ENCODE peak calls at places on chromosomes 2 and 18, in five cellular contexts. One of them, this sample, is unnamed.
A peak's percentile ranks its signal among the peaks of the same experiment; 100 is the strongest.

GRCh38 chr2:95234806-95235205 is 27.5 kb downstream of the ZNF892 start:
- DNase-seq in HepG2: no peak
- DNase-seq in GM12878: no peak
- DNase-seq in H1: no peak
- DNase-seq in HEK293T: no peak
- DNase-seq in this sample: no peak

GRCh38 chr18:79543861-79544385 is 135.7 kb upstream of the CTDP1 start:
- DNase-seq in H1: no peak
- DNase-seq in HEK293T: no peak
- DNase-seq in HepG2: no peak
- DNase-seq in GM12878: no peak
- DNase-seq in this sample: no peak

GRCh38 chr18:32549248-32549842 is 78.7 kb upstream of the GAREM1 start:
- DNase-seq in H1: peak; percentile 58
- DNase-seq in HEK293T: peak; percentile 87
- DNase-seq in GM12878: no peak
- DNase-seq in HepG2: peak; percentile 39
- DNase-seq in this sample: peak; percentile 42

GRCh38 chr2:139353874-139354273 is 573.7 kb upstream of the NXPH2 start:
- DNase-seq in HepG2: no peak
- DNase-seq in GM12878: no peak
- DNase-seq in H1: no peak
- DNase-seq in HEK293T: no peak
- DNase-seq in this sample: no peak

GRCh38 chr2:152098033-152098797 is 629 bp downstream of the CACNB4 start:
- DNase-seq in H1: peak; percentile 71
- DNase-seq in GM12878: no peak
- DNase-seq in HEK293T: peak; percentile 54
- DNase-seq in HepG2: no peak
- DNase-seq in this sample: no peak

GRCh38 chr18:63879684-63880083 is 7.8 kb upstream of the SERPINB2 start:
- DNase-seq in GM12878: no peak
- DNase-seq in H1: no peak
- DNase-seq in HepG2: no peak
- DNase-seq in HEK293T: no peak
- DNase-seq in this sample: no peak

GRCh38 chr2:107738268-107738667 is 88.4 kb upstream of the RGPD4 start:
- DNase-seq in HEK293T: no peak
- DNase-seq in H1: no peak
- DNase-seq in HepG2: no peak
- DNase-seq in GM12878: no peak
- DNase-seq in this sample: no peak

GRCh38 chr18:58887613-58887963 is 22.9 kb downstream of the ZNF532 start:
- DNase-seq in GM12878: peak; percentile 51
- DNase-seq in H1: no peak
- DNase-seq in HEK293T: no peak
- DNase-seq in HepG2: no peak
- DNase-seq in this sample: no peak

GRCh38 chr2:3639015-3639630 is 18.9 kb upstream of the ALLC start:
- DNase-seq in H1: no peak
- DNase-seq in HepG2: no peak
- DNase-seq in GM12878: no peak
- DNase-seq in HEK293T: no peak
- DNase-seq in this sample: no peak

GRCh38 chr2:218000137-218000536 is 2.7 kb downstream of the TNS1 start:
- DNase-seq in HepG2: no peak
- DNase-seq in H1: no peak
- DNase-seq in GM12878: no peak
- DNase-seq in HEK293T: no peak
- DNase-seq in this sample: no peak

GRCh38 chr2:225486226-225486625 is 86.7 kb downstream of the NYAP2 start:
- DNase-seq in H1: no peak
- DNase-seq in GM12878: no peak
- DNase-seq in HepG2: no peak
- DNase-seq in HEK293T: no peak
- DNase-seq in this sample: no peak

GRCh38 chr2:16615687-16616615 is 49.7 kb downstream of the CYRIA start:
- DNase-seq in GM12878: no peak
- DNase-seq in H1: no peak
- DNase-seq in HepG2: no peak
- DNase-seq in HEK293T: no peak
- DNase-seq in this sample: no peak

GRCh38 chr2:11656671-11657101 is 13.3 kb downstream of the NTSR2 start:
- DNase-seq in H1: no peak
- DNase-seq in GM12878: no peak
- DNase-seq in HEK293T: no peak
- DNase-seq in HepG2: no peak
- DNase-seq in this sample: no peak

GRCh38 chr2:43006834-43007543 is 214.6 kb upstream of the HAAO start:
- DNase-seq in H1: no peak
- DNase-seq in GM12878: no peak
- DNase-seq in HepG2: no peak
- DNase-seq in HEK293T: no peak
- DNase-seq in this sample: no peak

GRCh38 chr2:78540255-78540654 is 485.2 kb upstream of the REG3G start:
- DNase-seq in HEK293T: no peak
- DNase-seq in H1: no peak
- DNase-seq in HepG2: no peak
- DNase-seq in GM12878: no peak
- DNase-seq in this sample: no peak

GRCh38 chr2:211429256-211429655 is 872.9 kb downstream of the CPS1 start:
- DNase-seq in HepG2: no peak
- DNase-seq in GM12878: no peak
- DNase-seq in HEK293T: no peak
- DNase-seq in H1: no peak
- DNase-seq in this sample: no peak

GRCh38 chr2:154974041-154974440 is 275.5 kb downstream of the KCNJ3 start:
- DNase-seq in HepG2: no peak
- DNase-seq in HEK293T: no peak
- DNase-seq in GM12878: no peak
- DNase-seq in H1: no peak
- DNase-seq in this sample: no peak

GRCh38 chr2:11617984-11618707 is 51.8 kb downstream of the NTSR2 start:
- DNase-seq in HEK293T: no peak
- DNase-seq in GM12878: no peak
- DNase-seq in HepG2: no peak
- DNase-seq in H1: no peak
- DNase-seq in this sample: no peak

GRCh38 chr2:113818382-113818951 is 62.0 kb upstream of the SLC35F5 start:
- DNase-seq in HEK293T: peak; percentile 39
- DNase-seq in HepG2: peak; percentile 77
- DNase-seq in H1: no peak
- DNase-seq in GM12878: no peak
- DNase-seq in this sample: peak; percentile 70

GRCh38 chr2:42922790-42923631 is 130.6 kb upstream of the HAAO start:
- DNase-seq in HEK293T: no peak
- DNase-seq in H1: no peak
- DNase-seq in GM12878: no peak
- DNase-seq in HepG2: peak; percentile 42
- DNase-seq in this sample: no peak

GRCh38 chr18:9366126-9366714 is 31.6 kb downstream of the TWSG1 start:
- DNase-seq in HepG2: no peak
- DNase-seq in GM12878: no peak
- DNase-seq in HEK293T: no peak
- DNase-seq in H1: peak; percentile 52
- DNase-seq in this sample: peak; percentile 38

GRCh38 chr2:239677455-239678185 is 276.8 kb upstream of the HDAC4 start:
- DNase-seq in HepG2: no peak
- DNase-seq in GM12878: no peak
- DNase-seq in HEK293T: no peak
- DNase-seq in H1: no peak
- DNase-seq in this sample: no peak

GRCh38 chr2:119782308-119783027 is 22.7 kb downstream of the PTPN4 start:
- DNase-seq in HEK293T: no peak
- DNase-seq in H1: no peak
- DNase-seq in HepG2: no peak
- DNase-seq in GM12878: no peak
- DNase-seq in this sample: no peak

GRCh38 chr18:22432672-22433137 is 15.0 kb upstream of the CTAGE1 start:
- DNase-seq in HepG2: no peak
- DNase-seq in H1: no peak
- DNase-seq in HEK293T: peak; percentile 30
- DNase-seq in GM12878: no peak
- DNase-seq in this sample: no peak

GRCh38 chr2:143524001-143524608 is 394.9 kb downstream of the ARHGAP15 start:
- DNase-seq in HEK293T: no peak
- DNase-seq in HepG2: no peak
- DNase-seq in GM12878: no peak
- DNase-seq in H1: no peak
- DNase-seq in this sample: no peak

GRCh38 chr2:61658841-61659780 is 121.0 kb upstream of the XPO1 start:
- DNase-seq in HEK293T: peak; percentile 55
- DNase-seq in HepG2: peak; percentile 44
- DNase-seq in GM12878: peak; percentile 27
- DNase-seq in H1: no peak
- DNase-seq in this sample: peak; percentile 42
- TF ChIP-seq SUZ12 in HEK293T: no peak
- TF ChIP-seq SUZ12 in HepG2: no peak
- TF ChIP-seq SUZ12 in GM12878: no peak
- TF ChIP-seq SUZ12 in H1: no peak
- TF ChIP-seq SUZ12 in this sample: no peak

GRCh38 chr18:21167641-21168372 is 56.2 kb upstream of the ROCK1 start:
- DNase-seq in GM12878: no peak
- DNase-seq in H1: peak; percentile 63
- DNase-seq in HEK293T: no peak
- DNase-seq in HepG2: peak; percentile 24
- DNase-seq in this sample: peak; percentile 35
- TF ChIP-seq SUZ12 in GM12878: no peak
- TF ChIP-seq SUZ12 in H1: no peak
- TF ChIP-seq SUZ12 in HEK293T: no peak
- TF ChIP-seq SUZ12 in HepG2: no peak
- TF ChIP-seq SUZ12 in this sample: no peak

GRCh38 chr2:122007577-122007976 is 252.1 kb downstream of the TSN start:
- DNase-seq in H1: no peak
- DNase-seq in GM12878: no peak
- DNase-seq in HepG2: no peak
- DNase-seq in HEK293T: no peak
- DNase-seq in this sample: peak; percentile 49
- TF ChIP-seq SUZ12 in H1: no peak
- TF ChIP-seq SUZ12 in GM12878: no peak
- TF ChIP-seq SUZ12 in HepG2: no peak
- TF ChIP-seq SUZ12 in HEK293T: no peak
- TF ChIP-seq SUZ12 in this sample: no peak

GRCh38 chr2:75334076-75334475 is 134.8 kb upstream of the TACR1 start:
- DNase-seq in HepG2: no peak
- DNase-seq in HEK293T: no peak
- DNase-seq in GM12878: no peak
- DNase-seq in H1: no peak
- DNase-seq in this sample: no peak
- TF ChIP-seq SUZ12 in HepG2: no peak
- TF ChIP-seq SUZ12 in HEK293T: no peak
- TF ChIP-seq SUZ12 in GM12878: no peak
- TF ChIP-seq SUZ12 in H1: no peak
- TF ChIP-seq SUZ12 in this sample: no peak

GRCh38 chr18:75408554-75409506 is 18.7 kb downstream of the SMIM21 start:
- DNase-seq in HEK293T: no peak
- DNase-seq in HepG2: peak; percentile 32
- DNase-seq in GM12878: no peak
- DNase-seq in H1: no peak
- DNase-seq in this sample: no peak
- TF ChIP-seq SUZ12 in HEK293T: no peak
- TF ChIP-seq SUZ12 in HepG2: no peak
- TF ChIP-seq SUZ12 in GM12878: no peak
- TF ChIP-seq SUZ12 in H1: no peak
- TF ChIP-seq SUZ12 in this sample: no peak

GRCh38 chr2:216626875-216627245 is 6.4 kb upstream of the IGFBP2 start:
- DNase-seq in HEK293T: no peak
- DNase-seq in H1: no peak
- DNase-seq in GM12878: no peak
- DNase-seq in HepG2: no peak
- DNase-seq in this sample: no peak
- TF ChIP-seq SUZ12 in HEK293T: no peak
- TF ChIP-seq SUZ12 in H1: no peak
- TF ChIP-seq SUZ12 in GM12878: no peak
- TF ChIP-seq SUZ12 in HepG2: no peak
- TF ChIP-seq SUZ12 in this sample: no peak

GRCh38 chr2:1147873-1148612 is 197.4 kb downstream of the SNTG2 start:
- DNase-seq in H1: no peak
- DNase-seq in HEK293T: no peak
- DNase-seq in GM12878: no peak
- DNase-seq in HepG2: no peak
- DNase-seq in this sample: no peak
- TF ChIP-seq SUZ12 in H1: no peak
- TF ChIP-seq SUZ12 in HEK293T: no peak
- TF ChIP-seq SUZ12 in GM12878: no peak
- TF ChIP-seq SUZ12 in HepG2: no peak
- TF ChIP-seq SUZ12 in this sample: no peak

GRCh38 chr2:175741164-175741563 is 260.9 kb downstream of the LNPK start:
- DNase-seq in H1: no peak
- DNase-seq in GM12878: no peak
- DNase-seq in HepG2: no peak
- DNase-seq in HEK293T: no peak
- DNase-seq in this sample: no peak
- TF ChIP-seq SUZ12 in H1: no peak
- TF ChIP-seq SUZ12 in GM12878: no peak
- TF ChIP-seq SUZ12 in HepG2: no peak
- TF ChIP-seq SUZ12 in HEK293T: no peak
- TF ChIP-seq SUZ12 in this sample: no peak